ENCODE peak calls at places on chromosomes 12 and 14, in five cellular contexts. C is AG04449, K is A549, F is AG04450, E is cardiac fibroblast. O is an unnamed sample.

GRCh38 chr12:121400332-121401139 is 618 bp downstream of the RNF34 start:
- DNase-seq in C (no peak), K (no peak), F (no peak), E (peak; percentile 46), O (no peak)

GRCh38 chr12:112992541-112993398 is 14.5 kb downstream of the OAS2 start:
- DNase-seq in C (no peak), K (peak; percentile 75), F (peak; percentile 23), E (peak; percentile 84), O (peak; percentile 37)

GRCh38 chr14:65866906-65867305 is 454.4 kb downstream of the FUT8 start:
- DNase-seq in C (no peak), K (no peak), F (no peak), E (no peak), O (no peak)

GRCh38 chr12:22993639-22994038 is 368.7 kb downstream of the ETNK1 start:
- DNase-seq in C (no peak), K (no peak), F (no peak), E (no peak), O (no peak)

GRCh38 chr12:126198966-126199692 is 1133.9 kb downstream of the AACS start:
- DNase-seq in C (no peak), K (no peak), F (no peak), E (peak; percentile 48), O (no peak)

GRCh38 chr12:108640802-108641445 is 7.2 kb upstream of the SELPLG start:
- DNase-seq in C (no peak), K (no peak), F (no peak), E (peak; percentile 61), O (no peak)

GRCh38 chr12:113932411-113933196 is 33.5 kb downstream of the RBM19 start:
- DNase-seq in C (no peak), K (no peak), F (no peak), E (peak; percentile 32), O (no peak)

GRCh38 chr12:11324426-11324825 is 14.2 kb upstream of the PRB4 start:
- DNase-seq in C (no peak), K (no peak), F (no peak), E (no peak), O (no peak)

GRCh38 chr14:100076133-100076532 is 10.9 kb downstream of the EVL start:
- DNase-seq in C (no peak), K (peak; percentile 13), F (no peak), E (peak; percentile 50), O (no peak)

GRCh38 chr12:49189731-49190314 is 943 bp upstream of the TUBA1A start:
- DNase-seq in C (no peak), K (no peak), F (no peak), E (peak; percentile 22), O (no peak)

GRCh38 chr14:29045237-29045636 is 278.6 kb downstream of the FOXG1 start:
- DNase-seq in C (no peak), K (no peak), F (no peak), E (no peak), O (no peak)

GRCh38 chr12:46609281-46609623 is 216.5 kb downstream of the SLC38A4 start:
- DNase-seq in C (no peak), K (no peak), F (no peak), E (no peak), O (no peak)

GRCh38 chr14:74952697-74953484 is 2.5 kb downstream of the PGF start:
- DNase-seq in C (no peak), K (no peak), F (no peak), E (no peak), O (no peak)

GRCh38 chr12:20492251-20492728 is 124.0 kb downstream of the PDE3A start:
- DNase-seq in C (no peak), K (peak; percentile 21), F (no peak), E (peak; percentile 96), O (no peak)

GRCh38 chr12:15558915-15559528 is 230.2 kb downstream of the EPS8 start:
- DNase-seq in C (peak; percentile 73), K (no peak), F (no peak), E (peak; percentile 90), O (peak; percentile 87)

GRCh38 chr12:29429999-29430698 is 49.2 kb upstream of the ERGIC2 start:
- DNase-seq in C (no peak), K (no peak), F (no peak), E (no peak), O (no peak)

GRCh38 chr12:64796205-64796845 is 28.1 kb upstream of the TBC1D30 start:
- DNase-seq in C (peak; percentile 61), K (peak; percentile 91), F (peak; percentile 66), E (peak; percentile 97), O (peak; percentile 81)

GRCh38 chr12:8948711-8949524 is 527 bp downstream of the M6PR start:
- DNase-seq in C (no peak), K (peak; percentile 28), F (no peak), E (peak; percentile 49), O (peak; percentile 1)

GRCh38 chr12:117098071-117098360 is 1.2 kb downstream of the TESC start:
- DNase-seq in C (no peak), K (no peak), F (no peak), E (no peak), O (no peak)

GRCh38 chr12:12081836-12082497 is 11.2 kb downstream of the BCL2L14 start:
- DNase-seq in C (no peak), K (peak; percentile 73), F (no peak), E (peak; percentile 70), O (peak; percentile 28)

GRCh38 chr12:30942936-30943335 is 16.4 kb downstream of the TSPAN11 start:
- DNase-seq in C (no peak), K (no peak), F (no peak), E (no peak), O (no peak)

GRCh38 chr14:97713023-97713422 is 915.8 kb downstream of the VRK1 start:
- DNase-seq in C (no peak), K (no peak), F (no peak), E (peak; percentile 2), O (no peak)

GRCh38 chr14:68464716-68465115 is 328.2 kb downstream of the ZFP36L1 start:
- DNase-seq in C (no peak), K (peak; percentile 76), F (no peak), E (peak; percentile 85), O (no peak)

GRCh38 chr14:50047274-50047676 is 69.1 kb downstream of the VCPKMT start:
- DNase-seq in C (no peak), K (no peak), F (no peak), E (peak; percentile 11), O (no peak)

GRCh38 chr12:102484017-102484731 is 3.8 kb upstream of the IGF1 start:
- DNase-seq in C (no peak), K (peak; percentile 55), F (no peak), E (peak; percentile 71), O (peak; percentile 55)

GRCh38 chr12:53659011-53659551 is 16.8 kb downstream of the ATP5MC2 start:
- DNase-seq in C (no peak), K (peak; percentile 25), F (peak; percentile 43), E (peak; percentile 78), O (no peak)

GRCh38 chr12:81079280-81080076 is 1.6 kb downstream of the ACSS3 start:
- DNase-seq in C (no peak), K (no peak), F (no peak), E (no peak), O (no peak)

GRCh38 chr14:85534914-85535313 is 5.0 kb downstream of the FLRT2 start:
- DNase-seq in C (no peak), K (no peak), F (no peak), E (peak; percentile 12), O (no peak)

GRCh38 chr12:89383235-89384049 is 31.1 kb upstream of the DUSP6 start:
- DNase-seq in C (no peak), K (no peak), F (no peak), E (no peak), O (no peak)

GRCh38 chr12:105083551-105084105 is 630 bp downstream of the ALDH1L2 start:
- DNase-seq in C (no peak), K (peak; percentile 36), F (peak; percentile 45), E (peak; percentile 84), O (no peak)

GRCh38 chr14:75554482-75554881 is 23.9 kb upstream of the FLVCR2 start:
- DNase-seq in C (no peak), K (no peak), F (no peak), E (peak; percentile 41), O (no peak)

GRCh38 chr12:6968426-6968825 is 2.0 kb downstream of the PHB2 start:
- DNase-seq in C (no peak), K (no peak), F (no peak), E (no peak), O (no peak)
- H3K4me3 ChIP-seq in C (no peak overlapping the region), K (no peak overlapping the region), F (peak overlapping the region; percentile 10), E (no peak overlapping the region), O (no peak overlapping the region)

GRCh38 chr14:95433094-95433478 is 83.4 kb downstream of the SYNE3 start:
- DNase-seq in C (no peak), K (no peak), F (no peak), E (no peak), O (no peak)

GRCh38 chr14:95432152-95433093 is 84.0 kb downstream of the SYNE3 start:
- DNase-seq in C (no peak), K (peak; percentile 65), F (no peak), E (peak; percentile 46), O (no peak)

GRCh38 chr14:95434161-95434560 is 82.3 kb downstream of the SYNE3 start:
- DNase-seq in C (no peak), K (no peak), F (no peak), E (no peak), O (no peak)

GRCh38 chr14:95428557-95428956 is 87.9 kb downstream of the SYNE3 start:
- DNase-seq in C (no peak), K (no peak), F (no peak), E (no peak), O (no peak)

DNA sequence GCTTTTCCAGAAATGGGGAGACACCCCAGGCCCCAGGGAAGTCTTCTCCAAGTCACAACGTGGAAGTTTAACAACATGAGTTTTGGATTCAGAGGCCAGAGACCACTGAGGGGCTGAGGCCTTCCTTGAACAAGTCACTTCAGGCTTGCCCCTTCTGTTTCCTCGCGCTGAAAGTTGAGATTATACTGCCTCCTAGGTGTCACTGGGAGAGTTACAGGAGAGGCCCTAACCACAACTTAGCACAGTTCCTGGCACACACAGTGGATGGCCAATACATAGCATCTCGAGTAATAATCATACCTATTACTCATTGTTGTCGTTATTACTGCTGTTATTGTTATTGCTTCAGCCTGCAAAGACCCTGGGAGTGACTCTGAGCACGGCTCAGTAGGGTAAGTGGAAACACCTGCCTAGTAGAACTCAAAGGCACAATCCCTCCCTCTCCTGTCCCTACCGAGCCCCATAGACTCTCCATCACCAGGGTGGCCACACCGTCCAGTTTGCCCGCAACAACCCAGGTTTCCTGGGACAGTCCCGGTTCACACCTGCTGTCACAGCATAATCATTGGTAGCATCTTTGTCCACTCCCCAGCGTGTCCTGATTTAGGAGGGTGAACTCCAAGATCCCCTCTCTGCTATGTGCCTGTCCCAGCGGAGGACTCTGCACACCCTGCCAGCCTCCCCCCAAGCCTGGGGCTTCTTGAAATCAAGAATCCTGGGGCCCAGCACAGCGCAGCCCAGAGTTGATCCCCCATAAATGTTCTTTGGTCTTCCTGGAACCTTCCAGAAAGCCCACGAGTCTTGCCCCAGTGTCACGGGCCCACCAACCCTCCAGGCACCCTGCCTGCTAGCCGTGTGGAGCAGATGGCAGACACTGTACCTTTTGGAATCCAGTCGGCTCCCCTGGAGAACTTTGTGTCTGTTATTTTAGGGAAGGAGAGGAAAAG is 85.0 kb downstream of the SYNE3 start:
- DNase-seq in C (no peak), K (peak; percentile 28), F (no peak), E (peak; percentile 60), O (no peak)
- TF ChIP-seq CTCF in C (peak; percentile 42), K (peak; percentile 55), F (peak; percentile 48), E (peak; percentile 67), O (peak; percentile 31)

GRCh38 chr12:48176417-48176751 is 7.1 kb upstream of the CCDC184 start:
- DNase-seq in C (no peak), K (no peak), F (no peak), E (no peak), O (no peak)
- H3K4me3 ChIP-seq in C (no peak overlapping the region), K (no peak overlapping the region), F (no peak overlapping the region), E (no peak overlapping the region), O (no peak overlapping the region)

GRCh38 chr12:62123721-62124203 is 136.4 kb upstream of the USP15 start:
- DNase-seq in C (peak; percentile 5), K (peak; percentile 11), F (peak; percentile 18), E (peak; percentile 65), O (peak; percentile 11)
- TF ChIP-seq CTCF in C (peak; percentile 79), K (peak; percentile 63), F (peak; percentile 84), E (peak; percentile 80), O (peak; percentile 78)